ENCODE peak calls at places on chromosomes 1 and 21, in six cellular contexts. W, I, E, V, A and N are unnamed samples.

GRCh38 chr21:35333831-35334593 is 284.9 kb upstream of the RUNX1 start:
- DNase-seq in W (no peak), I (no peak), E (peak), V (no peak), A (no peak), N (no peak)

GRCh38 chr1:150165622-150166612 is 16.2 kb downstream of the PLEKHO1 start:
- DNase-seq in W (no peak), I (no peak), E (no peak), V (peak), A (peak), N (peak)

GRCh38 chr1:22889213-22889827 is 83.3 kb downstream of the LACTBL1 start:
- DNase-seq in W (peak), I (peak), E (no peak), V (no peak), A (no peak), N (peak)

GRCh38 chr1:36396359-36396758 is 1.3 kb downstream of the LSM10 start:
- DNase-seq in W (no peak), I (no peak), E (no peak), V (no peak), A (no peak), N (no peak)

GRCh38 chr1:21814241-21814918 is 2.3 kb downstream of the LDLRAD2 start:
- DNase-seq in W (no peak), I (no peak), E (no peak), V (peak), A (peak), N (peak)

GRCh38 chr1:235018720-235019444 is 109.8 kb downstream of the TOMM20 start:
- DNase-seq in W (no peak), I (no peak), E (no peak), V (peak), A (no peak), N (no peak)

GRCh38 chr1:231918239-231919015 is 291.8 kb downstream of the DISC1 start:
- DNase-seq in W (no peak), I (no peak), E (no peak), V (no peak), A (no peak), N (no peak)

GRCh38 chr1:28552482-28553228 is at the start of gene TRNAU1AP:
- DNase-seq in W (peak), I (peak), E (peak), V (peak), A (peak), N (peak)

GRCh38 chr1:69263982-69264381 is 303.7 kb upstream of the LRRC7 start:
- DNase-seq in W (peak), I (peak), E (no peak), V (no peak), A (no peak), N (no peak)

GRCh38 chr1:221782461-221782860 is 40.6 kb upstream of the DUSP10 start:
- DNase-seq in W (no peak), I (no peak), E (no peak), V (no peak), A (no peak), N (no peak)